ENCODE peak calls at places on chromosomes 7 and 10, in four cellular contexts. A is endothelial cell of umbilical vein, D is sigmoid colon, Y is K562. P is an unnamed sample.

GRCh38 chr7:99558306-99559275 is at the start of gene ZNF655:
- DNase-seq in Y (peak; percentile 99), D (peak; percentile 97), A (peak; percentile 61), P (peak; percentile 94)

GRCh38 chr7:29335188-29336083 is 140.9 kb downstream of the CHN2 start:
- DNase-seq in D (no peak), A (no peak), Y (no peak), P (no peak)

GRCh38 chr10:129548534-129549130 is 81.6 kb downstream of the MGMT start:
- DNase-seq in A (no peak), D (no peak), Y (no peak), P (no peak)

GRCh38 chr7:130695840-130696239 is 9.5 kb upstream of the TSGA13 start:
- DNase-seq in A (peak; percentile 41), Y (peak; percentile 41), D (no peak), P (no peak)

GRCh38 chr7:23334482-23335056 is 35.4 kb downstream of the MALSU1 start:
- DNase-seq in Y (no peak), D (no peak), A (peak; percentile 99), P (no peak)

GRCh38 chr10:72088879-72089585 is 681 bp upstream of the SPOCK2 start:
- DNase-seq in Y (no peak), D (no peak), A (no peak), P (no peak)

GRCh38 chr10:14757394-14757793 is 17.3 kb downstream of the FAM107B start:
- DNase-seq in D (no peak), A (no peak), Y (no peak), P (no peak)

GRCh38 chr7:92781117-92781720 is 55.2 kb downstream of the CDK6 start:
- DNase-seq in Y (no peak), D (no peak), A (peak; percentile 89), P (no peak)

GRCh38 chr7:52831321-52831720 is 204.1 kb upstream of the POM121L12 start:
- DNase-seq in Y (no peak), D (no peak), A (no peak), P (no peak)

GRCh38 chr7:148935451-148935850 is 51.4 kb upstream of the EZH2 start:
- DNase-seq in A (no peak), D (no peak), Y (no peak), P (no peak)

GRCh38 chr10:105769248-105770184 is 1128.4 kb downstream of the SORCS3 start:
- DNase-seq in Y (no peak), D (no peak), A (no peak), P (no peak)

GRCh38 chr7:467393-467828 is 52.2 kb downstream of the PDGFA start:
- DNase-seq in Y (no peak), A (no peak), D (no peak), P (no peak)

GRCh38 chr10:133379152-133379800 is at the start of gene PAOX:
- DNase-seq in D (peak; percentile 88), Y (peak; percentile 80), A (peak; percentile 28), P (peak; percentile 77)

GRCh38 chr10:28481968-28482367 is 51.0 kb upstream of the WAC start:
- DNase-seq in Y (no peak), D (no peak), A (no peak), P (no peak)

GRCh38 chr10:132593900-132594876 is 56.6 kb downstream of the INPP5A start:
- DNase-seq in D (no peak), Y (no peak), A (no peak), P (no peak)

GRCh38 chr10:132813001-132813401 is 27.1 kb upstream of the NKX6-2 start:
- DNase-seq in Y (no peak), A (no peak), D (no peak), P (no peak)

GRCh38 chr10:103640436-103641181 is 147.1 kb downstream of the NEURL1 start:
- DNase-seq in D (no peak), Y (no peak), A (no peak), P (no peak)

GRCh38 chr7:99171731-99172130 is 27.8 kb upstream of the SMURF1 start:
- DNase-seq in Y (no peak), D (no peak), A (no peak), P (no peak)

GRCh38 chr10:59508296-59508695 is 145.9 kb upstream of the FAM13C start:
- DNase-seq in A (no peak), D (no peak), Y (no peak), P (peak; percentile 70)

GRCh38 chr7:30465342-30466170 is 13.0 kb downstream of the NOD1 start:
- DNase-seq in D (peak; percentile 68), Y (no peak), A (peak; percentile 28), P (peak; percentile 27)
- TF ChIP-seq POLR2AphosphoS5 in D (no peak), Y (no peak), A (no peak), P (peak; percentile 56)

GRCh38 chr10:84938117-84938905 is 609.9 kb downstream of the CCSER2 start:
- DNase-seq in Y (no peak), D (no peak), A (no peak), P (no peak)
- H3K27ac ChIP-seq in Y (no peak overlapping the region), D (no peak overlapping the region), A (no peak overlapping the region), P (no peak overlapping the region)

GRCh38 chr10:101997803-101998202 is 58.2 kb downstream of the ARMH3 start:
- DNase-seq in D (no peak), Y (no peak), A (peak; percentile 28), P (no peak)
- H3K4me1 ChIP-seq in D (no peaks in the 10 kb centered on the region), Y (no peaks in the 10 kb centered on the region), A (peaks cover 11% of the 10 kb centered on the region), P (no peaks in the 10 kb centered on the region)

DNA sequence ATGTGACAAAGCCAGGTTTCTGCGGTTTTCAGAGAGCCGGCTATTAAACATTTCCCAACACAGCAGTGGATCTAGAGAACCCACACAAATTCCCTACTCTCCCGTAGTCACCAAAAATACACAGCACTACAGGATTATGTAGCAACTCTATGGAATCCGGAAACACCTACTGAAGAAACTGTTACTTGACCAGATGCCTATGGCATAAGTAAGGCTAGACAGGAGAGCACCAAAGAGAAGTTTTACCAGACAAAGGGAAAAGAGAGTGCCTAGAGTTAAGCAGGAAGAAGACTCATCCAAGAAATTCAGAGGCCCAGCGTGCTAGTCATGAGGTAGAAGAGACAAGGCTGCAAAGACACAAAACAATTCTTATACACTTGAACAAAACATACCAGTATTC is 321.1 kb downstream of the PARD3 start:
- DNase-seq in Y (no peak), A (no peak), D (no peak), P (no peak)
- TF ChIP-seq POLR2AphosphoS5 in Y (no peak), A (no peak), D (no peak), P (no peak)

DNA sequence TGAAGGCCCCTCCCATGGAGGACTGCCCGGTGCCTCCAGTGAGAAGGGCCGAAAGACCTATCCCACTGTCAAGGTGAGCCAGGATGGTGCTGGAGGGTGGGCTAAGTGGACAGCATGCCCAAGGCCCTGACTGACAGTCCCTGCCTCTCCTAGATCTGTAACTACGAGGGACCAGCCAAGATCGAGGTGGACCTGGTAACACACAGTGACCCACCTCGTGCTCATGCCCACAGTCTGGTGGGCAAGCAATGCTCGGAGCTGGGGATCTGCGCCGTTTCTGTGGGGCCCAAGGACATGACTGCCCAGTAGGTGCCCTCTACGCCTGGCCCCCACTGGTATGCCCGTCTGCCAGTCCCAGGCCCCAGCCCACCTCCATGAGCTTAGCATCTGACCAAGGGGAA is 1.2 kb downstream of the NFKB2 start:
- DNase-seq in D (no peak), A (no peak), Y (no peak), P (no peak)
- H3K27ac ChIP-seq in D (peak overlapping the region; percentile 97), A (no peak overlapping the region), Y (no peak overlapping the region), P (peak overlapping the region; percentile 99)

GRCh38 chr10:33196710-33197406 is 137.6 kb downstream of the NRP1 start:
- DNase-seq in A (peak; percentile 93), D (no peak), Y (no peak), P (peak; percentile 20)

GRCh38 chr10:33199731-33200130 is 134.7 kb downstream of the NRP1 start:
- DNase-seq in A (no peak), Y (no peak), D (no peak), P (no peak)

GRCh38 chr10:33201056-33201780 is 133.2 kb downstream of the NRP1 start:
- DNase-seq in Y (no peak), A (no peak), D (no peak), P (no peak)

GRCh38 chr10:33196377-33196706 is 138.1 kb downstream of the NRP1 start:
- DNase-seq in A (no peak), D (no peak), Y (no peak), P (no peak)

GRCh38 chr10:33198610-33199009 is 135.9 kb downstream of the NRP1 start:
- DNase-seq in Y (no peak), D (no peak), A (peak; percentile 24), P (no peak)
- H3K4me1 ChIP-seq in Y (no peaks in the 10 kb centered on the region), D (no peaks in the 10 kb centered on the region), A (peaks cover 60% of the 10 kb centered on the region), P (no peaks in the 10 kb centered on the region)

DNA sequence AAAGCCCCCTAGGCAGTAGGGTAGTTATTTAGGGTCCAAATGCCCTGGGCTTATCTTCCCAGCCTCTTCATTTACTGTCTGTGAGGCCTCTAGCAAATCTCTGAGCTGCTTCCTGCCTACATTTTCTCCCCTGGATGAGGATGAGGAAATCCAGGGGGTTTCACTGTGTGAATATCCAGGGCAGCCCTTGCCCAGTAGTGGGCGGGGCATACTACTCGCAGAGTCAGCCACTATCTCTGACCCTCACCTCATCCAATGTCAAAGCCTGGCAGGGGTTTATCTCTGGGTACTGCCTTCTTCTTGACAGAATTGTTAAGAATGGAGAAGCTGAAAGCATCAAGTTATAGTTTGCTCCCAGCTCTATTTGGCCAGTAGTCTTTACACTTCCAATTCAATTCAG is 48.9 kb downstream of the CUZD1 start:
- DNase-seq in A (no peak), Y (no peak), D (no peak), P (no peak)
- TF ChIP-seq POLR2AphosphoS5 in A (no peak), Y (no peak), D (no peak), P (no peak)